ENCODE peak calls at places on chromosome 12, in four cellular contexts. One of them, this sample, is unnamed.

GRCh38 chr12:53071591-53072551 is 7.3 kb downstream of the SPRYD3 start:
- DNase-seq in suprapubic skin: peak; percentile 86
- DNase-seq in SK-N-SH: peak; percentile 82
- DNase-seq in breast epithelium: peak; percentile 75
- DNase-seq in this sample: peak; percentile 96

GRCh38 chr12:100399095-100399494 is 42.2 kb downstream of the SLC17A8 start:
- DNase-seq in suprapubic skin: no peak
- DNase-seq in SK-N-SH: no peak
- DNase-seq in breast epithelium: no peak
- DNase-seq in this sample: no peak

GRCh38 chr12:78293039-78293686 is 462.5 kb downstream of the NAV3 start:
- DNase-seq in suprapubic skin: no peak
- DNase-seq in SK-N-SH: no peak
- DNase-seq in breast epithelium: no peak
- DNase-seq in this sample: no peak

GRCh38 chr12:55742719-55743130 is at the start of gene GDF11:
- DNase-seq in suprapubic skin: no peak
- DNase-seq in SK-N-SH: no peak
- DNase-seq in breast epithelium: peak; percentile 67
- DNase-seq in this sample: no peak

GRCh38 chr12:117686911-117687377 is 281.8 kb downstream of the KSR2 start:
- DNase-seq in suprapubic skin: peak; percentile 83
- DNase-seq in SK-N-SH: peak; percentile 23
- DNase-seq in breast epithelium: no peak
- DNase-seq in this sample: no peak

GRCh38 chr12:19196959-19197630 is 67.6 kb downstream of the PLEKHA5 start:
- DNase-seq in suprapubic skin: no peak
- DNase-seq in SK-N-SH: no peak
- DNase-seq in breast epithelium: no peak
- DNase-seq in this sample: no peak

GRCh38 chr12:109385339-109386078 is 37.8 kb downstream of the MYO1H start:
- DNase-seq in suprapubic skin: no peak
- DNase-seq in SK-N-SH: peak; percentile 51
- DNase-seq in breast epithelium: no peak
- DNase-seq in this sample: no peak

GRCh38 chr12:53985358-53985899 is 483 bp downstream of the HOXC10 start:
- DNase-seq in suprapubic skin: no peak
- DNase-seq in SK-N-SH: peak; percentile 56
- DNase-seq in breast epithelium: no peak
- DNase-seq in this sample: no peak

GRCh38 chr12:30746190-30746589 is 8.6 kb downstream of the CAPRIN2 start:
- DNase-seq in suprapubic skin: no peak
- DNase-seq in SK-N-SH: no peak
- DNase-seq in breast epithelium: no peak
- DNase-seq in this sample: no peak

GRCh38 chr12:106296179-106296877 is 6.2 kb upstream of the TCP11L2 start:
- DNase-seq in suprapubic skin: no peak
- DNase-seq in SK-N-SH: no peak
- DNase-seq in breast epithelium: no peak
- DNase-seq in this sample: no peak

GRCh38 chr12:67617619-67618018 is 30.9 kb upstream of the DYRK2 start:
- DNase-seq in suprapubic skin: no peak
- DNase-seq in SK-N-SH: no peak
- DNase-seq in breast epithelium: no peak
- DNase-seq in this sample: peak; percentile 42

GRCh38 chr12:90250041-90250440 is 541.4 kb upstream of the ATP2B1 start:
- DNase-seq in suprapubic skin: no peak
- DNase-seq in SK-N-SH: no peak
- DNase-seq in breast epithelium: no peak
- DNase-seq in this sample: no peak
- H3K4me1 ChIP-seq in suprapubic skin: peaks cover 70% of the 10 kb centered on the region
- H3K4me1 ChIP-seq in SK-N-SH: peaks cover 10% of the 10 kb centered on the region
- H3K4me1 ChIP-seq in breast epithelium: peaks cover 5% of the 10 kb centered on the region
- H3K4me1 ChIP-seq in this sample: peaks cover 15% of the 10 kb centered on the region

GRCh38 chr12:120835304-120835612 is 68.9 kb downstream of the SPPL3 start:
- DNase-seq in suprapubic skin: no peak
- DNase-seq in SK-N-SH: no peak
- DNase-seq in breast epithelium: no peak
- DNase-seq in this sample: no peak

GRCh38 chr12:120835657-120836056 is 68.5 kb downstream of the SPPL3 start:
- DNase-seq in suprapubic skin: no peak
- DNase-seq in SK-N-SH: no peak
- DNase-seq in breast epithelium: no peak
- DNase-seq in this sample: no peak

GRCh38 chr12:120832712-120833111 is 71.4 kb downstream of the SPPL3 start:
- DNase-seq in suprapubic skin: no peak
- DNase-seq in SK-N-SH: no peak
- DNase-seq in breast epithelium: no peak
- DNase-seq in this sample: no peak

GRCh38 chr12:120834489-120835303 is 69.5 kb downstream of the SPPL3 start:
- DNase-seq in suprapubic skin: no peak
- DNase-seq in SK-N-SH: no peak
- DNase-seq in breast epithelium: no peak
- DNase-seq in this sample: no peak

DNA sequence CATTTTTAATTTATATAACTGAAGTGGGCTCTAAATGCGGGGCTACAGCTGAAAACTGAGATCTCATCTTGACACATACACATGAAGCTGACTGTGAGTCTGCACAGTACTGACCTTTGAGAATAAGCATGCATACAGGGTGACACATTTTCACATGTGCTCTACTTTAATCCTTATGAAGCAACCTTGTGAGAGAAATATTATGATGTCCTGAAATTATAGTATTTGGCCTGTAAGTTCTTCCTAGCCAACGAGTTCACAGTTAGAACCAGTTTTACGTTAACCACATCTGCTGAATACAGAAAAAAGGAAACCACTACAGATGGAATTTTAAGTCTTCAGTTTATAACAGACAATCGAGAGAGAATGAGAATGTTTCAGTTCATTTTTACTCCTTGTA is 70.3 kb downstream of the SPPL3 start:
- DNase-seq in suprapubic skin: no peak
- DNase-seq in SK-N-SH: no peak
- DNase-seq in breast epithelium: no peak
- DNase-seq in this sample: no peak
- TF ChIP-seq POLR2AphosphoS5 in suprapubic skin: no peak
- TF ChIP-seq POLR2AphosphoS5 in SK-N-SH: no peak
- TF ChIP-seq POLR2AphosphoS5 in breast epithelium: no peak
- TF ChIP-seq POLR2AphosphoS5 in this sample: peak; percentile 67

GRCh38 chr12:123942911-123943648 is 29.6 kb downstream of the CCDC92 start:
- DNase-seq in suprapubic skin: no peak
- DNase-seq in SK-N-SH: no peak
- DNase-seq in breast epithelium: no peak
- DNase-seq in this sample: no peak
- H3K4me1 ChIP-seq in suprapubic skin: no peaks in the 10 kb centered on the region
- H3K4me1 ChIP-seq in SK-N-SH: no peaks in the 10 kb centered on the region
- H3K4me1 ChIP-seq in breast epithelium: no peaks in the 10 kb centered on the region
- H3K4me1 ChIP-seq in this sample: peaks cover 11% of the 10 kb centered on the region

GRCh38 chr12:116385486-116386217 is 108.2 kb upstream of the MED13L start:
- DNase-seq in suprapubic skin: no peak
- DNase-seq in SK-N-SH: no peak
- DNase-seq in breast epithelium: no peak
- DNase-seq in this sample: no peak
- TF ChIP-seq POLR2AphosphoS5 in suprapubic skin: no peak
- TF ChIP-seq POLR2AphosphoS5 in SK-N-SH: no peak
- TF ChIP-seq POLR2AphosphoS5 in breast epithelium: no peak
- TF ChIP-seq POLR2AphosphoS5 in this sample: no peak